ENCODE peak calls at places on chromosome 12, in four cellular contexts. F, K, E and J are unnamed samples.
A peak's percentile ranks its signal among the peaks of the same experiment; 100 is the strongest.

GRCh38 chr12:43336962-43337555 is 214.9 kb downstream of the ADAMTS20 start:
- DNase-seq in F (no peak), K (peak; percentile 42), E (no peak), J (no peak)

GRCh38 chr12:24776856-24777255 is 172.0 kb downstream of the BCAT1 start:
- DNase-seq in F (no peak), K (no peak), E (no peak), J (no peak)

GRCh38 chr12:82329508-82329907 is 28.7 kb downstream of the CCDC59 start:
- DNase-seq in F (no peak), K (no peak), E (no peak), J (no peak)

GRCh38 chr12:31897791-31898503 is 61.3 kb upstream of the RESF1 start:
- DNase-seq in F (no peak), K (peak; percentile 44), E (peak; percentile 49), J (no peak)

GRCh38 chr12:48580831-48581230 is 11.0 kb upstream of the LALBA start:
- DNase-seq in F (no peak), K (no peak), E (no peak), J (no peak)

GRCh38 chr12:25997401-25997973 is 39.0 kb downstream of the RASSF8 start:
- DNase-seq in F (no peak), K (no peak), E (no peak), J (no peak)

GRCh38 chr12:132479291-132479690 is 10.7 kb upstream of the FBRSL1 start:
- DNase-seq in F (no peak), K (no peak), E (no peak), J (no peak)

GRCh38 chr12:638948-639557 is 24.2 kb downstream of the NINJ2 start:
- DNase-seq in F (no peak), K (no peak), E (no peak), J (no peak)

GRCh38 chr12:30882706-30883105 is 43.8 kb upstream of the TSPAN11 start:
- DNase-seq in F (no peak), K (no peak), E (no peak), J (no peak)

GRCh38 chr12:10221846-10222245 is 9.2 kb downstream of the GABARAPL1 start:
- DNase-seq in F (no peak), K (no peak), E (no peak), J (no peak)

GRCh38 chr12:3288690-3289089 is 202.3 kb upstream of the PRMT8 start:
- DNase-seq in F (no peak), K (no peak), E (no peak), J (no peak)

GRCh38 chr12:98591209-98591608 is 2.3 kb upstream of the SLC25A3 start:
- DNase-seq in F (no peak), K (no peak), E (no peak), J (no peak)

GRCh38 chr12:30696943-30697342 is 1.3 kb upstream of the IPO8 start:
- DNase-seq in F (no peak), K (no peak), E (no peak), J (no peak)

GRCh38 chr12:123389560-123390351 is 5.8 kb downstream of the KMT5A start:
- DNase-seq in F (peak; percentile 75), K (peak; percentile 91), E (peak; percentile 67), J (peak; percentile 58)

GRCh38 chr12:122517877-122518276 is 8.9 kb downstream of the RSRC2 start:
- DNase-seq in F (no peak), K (no peak), E (no peak), J (peak; percentile 88)

DNA sequence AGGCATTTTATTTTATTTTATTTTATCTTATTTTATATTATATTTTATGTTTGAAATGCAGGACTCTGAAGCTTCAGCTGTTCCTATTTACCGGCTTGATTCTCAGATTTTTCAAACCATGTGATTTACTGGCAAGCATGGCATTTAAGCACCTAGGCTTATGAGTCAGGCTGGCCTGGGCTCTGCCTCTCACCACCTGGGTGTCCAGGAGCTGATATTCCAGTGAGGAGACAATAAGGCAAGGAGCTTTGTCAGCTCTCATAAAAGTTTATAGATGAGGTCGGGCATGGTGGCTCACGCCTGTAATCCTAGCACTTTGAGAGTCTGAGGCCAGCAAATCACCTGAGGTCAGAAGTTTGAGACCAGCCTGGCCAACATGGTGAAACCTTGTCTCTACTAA is 2.1 kb downstream of the DAO start:
- DNase-seq in F (no peak), K (no peak), E (no peak), J (no peak)
- H3K27me3 ChIP-seq in F (no peaks in the 10 kb centered on the region), K (no peaks in the 10 kb centered on the region), E (no peaks in the 10 kb centered on the region), J (no peaks in the 10 kb centered on the region)

GRCh38 chr12:57241556-57242310 is 9.3 kb downstream of the STAC3 start:
- DNase-seq in F (peak; percentile 63), K (no peak), E (no peak), J (no peak)
- H3K27me3 ChIP-seq in F (peaks cover 7% of the 10 kb centered on the region), K (peaks cover 68% of the 10 kb centered on the region), E (no peaks in the 10 kb centered on the region), J (no peaks in the 10 kb centered on the region)

GRCh38 chr12:125218952-125219351 is 153.7 kb downstream of the AACS start:
- DNase-seq in F (no peak), K (no peak), E (no peak), J (no peak)

GRCh38 chr12:125214289-125214688 is 149.1 kb downstream of the AACS start:
- DNase-seq in F (no peak), K (no peak), E (no peak), J (no peak)

GRCh38 chr12:125220404-125221273 is 155.4 kb downstream of the AACS start:
- DNase-seq in F (no peak), K (peak; percentile 78), E (peak; percentile 88), J (no peak)

GRCh38 chr12:125216720-125217119 is 151.5 kb downstream of the AACS start:
- DNase-seq in F (no peak), K (no peak), E (no peak), J (no peak)

DNA sequence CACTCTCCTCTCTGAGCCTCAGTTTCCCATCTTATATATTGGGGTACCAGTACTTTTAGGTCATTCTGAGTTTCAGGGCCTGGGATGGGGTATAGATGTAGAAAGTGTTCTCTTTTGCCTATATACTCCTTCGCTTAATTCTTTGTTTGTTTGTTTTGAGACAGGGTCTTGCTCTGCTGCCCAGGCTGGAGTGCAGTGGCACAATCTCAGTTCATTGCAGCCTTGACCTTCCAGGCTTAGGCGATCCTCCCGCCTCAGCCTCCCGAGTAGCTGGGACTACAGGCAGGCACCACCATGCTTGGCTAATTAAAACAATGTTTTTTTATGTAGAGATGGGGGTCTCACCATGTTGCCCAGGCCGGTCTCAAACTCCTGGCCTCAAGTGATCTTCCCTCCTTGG is 152.1 kb downstream of the AACS start:
- DNase-seq in F (no peak), K (no peak), E (no peak), J (no peak)
- H3K27me3 ChIP-seq in F (no peaks in the 10 kb centered on the region), K (no peaks in the 10 kb centered on the region), E (no peaks in the 10 kb centered on the region), J (no peaks in the 10 kb centered on the region)

DNA sequence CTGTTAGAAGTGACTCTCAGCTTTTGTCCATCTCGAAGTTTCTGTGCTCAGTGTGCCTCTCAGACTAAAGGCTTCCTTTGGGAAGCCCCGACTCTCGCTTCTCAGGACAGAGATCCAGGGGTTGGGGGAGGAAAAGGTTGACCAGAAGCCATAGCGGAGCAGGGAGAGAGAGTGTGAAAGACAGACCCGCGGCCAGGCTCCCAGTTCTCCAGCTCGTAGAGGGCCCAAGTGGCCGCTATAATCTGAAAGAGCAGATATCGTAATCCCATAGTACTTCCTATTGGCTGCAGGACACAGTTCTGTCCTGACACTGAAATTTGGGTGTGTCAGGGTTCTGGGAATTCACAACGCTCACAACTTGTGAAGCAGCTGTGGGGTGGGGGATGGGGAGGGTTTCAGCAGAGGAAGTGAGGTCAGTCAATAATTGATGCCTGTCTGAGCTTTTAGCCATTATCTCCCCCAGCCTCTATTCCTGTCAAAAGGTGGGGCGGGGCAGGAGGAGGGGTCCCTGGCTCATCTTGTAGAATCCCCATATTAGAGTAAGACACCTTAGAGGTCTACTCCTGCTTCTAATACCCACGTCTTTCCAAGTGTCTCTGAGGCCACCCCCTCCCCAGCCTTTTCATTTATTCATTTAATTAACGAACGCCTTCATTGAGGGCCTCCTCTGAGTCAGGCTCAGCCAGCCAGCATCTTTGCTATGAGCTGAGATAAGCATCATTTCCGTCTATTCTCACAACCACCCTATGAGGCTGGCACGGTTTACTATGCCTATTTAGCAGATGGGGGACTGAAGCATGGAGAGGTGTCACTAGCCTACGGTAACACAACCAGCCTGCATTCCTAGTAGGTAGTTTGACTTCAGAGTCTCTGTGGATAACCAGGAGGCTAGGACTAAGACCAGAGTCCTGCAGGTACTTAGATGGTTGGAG is 1.5 kb upstream of the ACVRL1 start:
- DNase-seq in F (peak; percentile 80), K (no peak), E (peak; percentile 49), J (no peak)
- H3K27me3 ChIP-seq in F (no peaks in the 10 kb centered on the region), K (peaks cover 26% of the 10 kb centered on the region), E (no peaks in the 10 kb centered on the region), J (no peaks in the 10 kb centered on the region)

GRCh38 chr12:52971701-52972329 is 22.9 kb downstream of the KRT18 start:
- DNase-seq in F (no peak), K (no peak), E (no peak), J (peak; percentile 59)

GRCh38 chr12:52976574-52977071 is 27.7 kb downstream of the KRT18 start:
- DNase-seq in F (no peak), K (peak; percentile 63), E (no peak), J (no peak)

GRCh38 chr12:52977195-52977594 is 28.3 kb downstream of the KRT18 start:
- DNase-seq in F (no peak), K (no peak), E (no peak), J (no peak)

GRCh38 chr12:52975204-52975603 is 26.3 kb downstream of the KRT18 start:
- DNase-seq in F (no peak), K (no peak), E (no peak), J (peak; percentile 68)

GRCh38 chr12:52975820-52976573 is 27.1 kb downstream of the KRT18 start:
- DNase-seq in F (no peak), K (no peak), E (no peak), J (no peak)
- H3K27me3 ChIP-seq in F (no peaks in the 10 kb centered on the region), K (no peaks in the 10 kb centered on the region), E (no peaks in the 10 kb centered on the region), J (no peaks in the 10 kb centered on the region)

DNA sequence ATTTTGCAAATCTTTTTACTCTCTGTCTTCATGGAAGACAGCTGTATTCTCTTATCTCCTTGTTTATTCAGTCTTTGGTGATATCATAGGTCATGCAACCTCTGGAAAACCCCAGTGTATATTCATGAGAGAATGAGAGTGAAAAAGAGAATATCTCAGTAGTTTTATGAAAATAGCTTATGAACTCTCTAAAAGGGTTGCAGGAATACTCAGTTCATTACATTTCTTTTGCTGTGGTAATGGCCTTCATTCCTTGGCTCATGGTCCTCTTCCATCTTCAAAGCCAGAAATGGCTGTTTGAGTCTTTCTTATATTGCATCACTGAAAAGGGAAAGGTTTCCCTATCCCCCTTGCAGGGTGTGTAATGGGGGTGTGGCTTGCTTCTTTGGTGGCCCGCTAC is 150.0 kb downstream of the CCDC91 start:
- DNase-seq in F (no peak), K (no peak), E (no peak), J (no peak)
- H3K27me3 ChIP-seq in F (no peaks in the 10 kb centered on the region), K (no peaks in the 10 kb centered on the region), E (no peaks in the 10 kb centered on the region), J (no peaks in the 10 kb centered on the region)

DNA sequence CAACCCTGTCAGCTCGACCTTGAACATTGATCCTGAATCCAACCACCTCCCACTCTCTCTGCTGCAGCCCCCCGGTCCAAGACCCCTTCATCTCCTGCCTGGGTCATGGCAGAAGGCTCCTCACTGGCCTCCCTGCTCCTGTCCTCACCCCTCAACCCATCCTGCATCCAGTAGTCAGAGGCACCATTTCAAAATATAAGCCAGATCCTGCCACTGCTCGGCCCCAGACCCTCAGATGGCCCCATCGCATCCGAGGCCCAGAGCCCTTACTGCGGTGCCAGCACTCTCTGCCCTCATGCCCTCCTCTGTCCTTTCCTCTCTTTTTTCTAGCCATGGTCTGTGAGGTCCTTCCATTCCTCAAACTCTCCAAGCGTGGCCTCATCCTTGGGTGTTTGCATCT is 34.3 kb upstream of the LHX5 start:
- DNase-seq in F (no peak), K (no peak), E (no peak), J (no peak)
- H3K27me3 ChIP-seq in F (no peaks in the 10 kb centered on the region), K (peaks cover 52% of the 10 kb centered on the region), E (no peaks in the 10 kb centered on the region), J (peaks cover 17% of the 10 kb centered on the region)

GRCh38 chr12:116142936-116143882 is 134.3 kb downstream of the MED13L start:
- DNase-seq in F (no peak), K (no peak), E (no peak), J (peak; percentile 19)
- H3K27me3 ChIP-seq in F (no peaks in the 10 kb centered on the region), K (no peaks in the 10 kb centered on the region), E (no peaks in the 10 kb centered on the region), J (no peaks in the 10 kb centered on the region)